ENCODE peak calls at places on chromosomes 6 and 20, in nine cellular contexts. I, Z, J, E, A, P, Q, F and R are unnamed samples.
A peak's percentile ranks its signal among the peaks of the same experiment; 100 is the strongest.

GRCh38 chr20:39533858-39534257 is 571.7 kb downstream of the DHX35 start:
- DNase-seq in P (no peak), Q (no peak), Z (no peak), I (no peak), J (no peak), E (no peak), F (no peak), A (no peak), R (no peak)

GRCh38 chr6:81606965-81607381 is 145.5 kb downstream of the TENT5A start:
- DNase-seq in I (no peak), E (peak; percentile 12), Z (no peak), A (no peak), F (peak; percentile 89), Q (no peak), P (no peak), J (no peak), R (no peak)

GRCh38 chr6:90364846-90365401 is 68.3 kb upstream of the BACH2 start:
- DNase-seq in P (no peak), J (no peak), F (no peak), Z (no peak), I (no peak), Q (no peak), A (no peak), E (no peak), R (no peak)

GRCh38 chr6:16758163-16758975 is 2.9 kb downstream of the ATXN1 start:
- DNase-seq in F (no peak), Q (no peak), I (no peak), P (no peak), J (no peak), E (peak; percentile 57), A (no peak), Z (peak; percentile 40), R (no peak)

GRCh38 chr20:59774204-59774641 is 159.2 kb downstream of the SYCP2 start:
- DNase-seq in E (no peak), I (no peak), F (no peak), Z (no peak), J (no peak), P (no peak), A (no peak), Q (no peak), R (no peak)

GRCh38 chr6:117534974-117535373 is 52.5 kb downstream of the DCBLD1 start:
- DNase-seq in E (no peak), P (no peak), A (no peak), I (no peak), J (no peak), Z (no peak), F (no peak), Q (no peak), R (no peak)

GRCh38 chr20:58650181-58650775 is 805 bp upstream of the STX16 start:
- DNase-seq in A (peak; percentile 78), F (peak; percentile 43), I (no peak), Q (no peak), J (no peak), E (peak; percentile 46), P (no peak), Z (peak; percentile 23), R (no peak)

GRCh38 chr6:14882394-14883073 is 363.3 kb upstream of the JARID2 start:
- DNase-seq in J (peak; percentile 86), E (no peak), F (no peak), A (no peak), Z (no peak), I (no peak), Q (no peak), P (no peak), R (no peak)

GRCh38 chr6:151675746-151676459 is 131.6 kb upstream of the ESR1 start:
- DNase-seq in A (peak; percentile 64), I (no peak), F (peak; percentile 29), E (peak; percentile 46), Z (peak; percentile 63), Q (peak; percentile 64), J (no peak), P (peak; percentile 56), R (peak; percentile 40)

GRCh38 chr20:62374431-62375152 is 7.5 kb upstream of the LAMA5 start:
- DNase-seq in Q (no peak), Z (peak; percentile 33), E (no peak), P (no peak), J (peak; percentile 66), F (no peak), I (no peak), A (peak; percentile 57), R (no peak)

GRCh38 chr20:1324598-1325172 is 4.3 kb downstream of the SDCBP2 start:
- DNase-seq in A (no peak), E (peak; percentile 63), Q (no peak), F (peak; percentile 92), J (peak; percentile 64), Z (no peak), I (no peak), P (peak; percentile 42), R (peak; percentile 78)

GRCh38 chr20:21102691-21103311 is 3.4 kb downstream of the LINC00237 start:
- DNase-seq in J (peak; percentile 14), Q (no peak), P (no peak), F (no peak), Z (peak; percentile 72), A (peak; percentile 64), E (peak; percentile 45), I (no peak), R (no peak)

GRCh38 chr6:41371992-41372525 is 36.7 kb downstream of the NCR2 start:
- DNase-seq in P (no peak), Q (no peak), J (peak; percentile 9), I (no peak), A (peak; percentile 43), F (no peak), E (peak; percentile 46), Z (peak; percentile 49), R (peak; percentile 35)

GRCh38 chr6:161327360-161327953 is 53.6 kb upstream of the AGPAT4 start:
- DNase-seq in A (no peak), J (no peak), Z (no peak), E (no peak), Q (no peak), I (no peak), F (peak; percentile 55), P (peak; percentile 23), R (peak; percentile 28)

GRCh38 chr6:43924222-43924702 is 154.3 kb downstream of the VEGFA start:
- DNase-seq in P (no peak), A (peak; percentile 47), E (peak; percentile 68), Z (no peak), F (peak; percentile 28), Q (no peak), I (no peak), J (peak; percentile 90), R (no peak)

GRCh38 chr20:10007158-10007557 is 27.6 kb upstream of the ANKEF1 start:
- DNase-seq in Q (no peak), F (no peak), A (no peak), I (no peak), E (no peak), P (no peak), J (no peak), Z (no peak), R (no peak)

GRCh38 chr20:11057624-11058023 is 383.8 kb upstream of the JAG1 start:
- DNase-seq in P (peak; percentile 6), A (no peak), Z (no peak), I (no peak), F (no peak), Q (no peak), E (no peak), J (no peak), R (no peak)

GRCh38 chr6:152874846-152875568 is 107.8 kb downstream of the FBXO5 start:
- DNase-seq in P (no peak), F (no peak), Z (no peak), A (no peak), I (no peak), Q (no peak), J (no peak), E (no peak), R (no peak)

GRCh38 chr6:119390276-119390793 is 40.8 kb upstream of the MAN1A1 start:
- DNase-seq in P (no peak), Z (peak; percentile 10), J (peak; percentile 13), F (no peak), E (peak; percentile 28), A (no peak), Q (no peak), I (no peak), R (no peak)

GRCh38 chr20:1801551-1801950 is 93.7 kb upstream of the SIRPA start:
- DNase-seq in A (no peak), P (no peak), I (no peak), Z (no peak), E (no peak), J (peak; percentile 62), Q (no peak), F (no peak), R (no peak)

GRCh38 chr6:8157839-8158238 is 55.5 kb upstream of the EEF1E1 start:
- DNase-seq in F (no peak), Q (peak; percentile 23), Z (no peak), J (no peak), E (no peak), P (peak; percentile 16), I (no peak), A (no peak), R (no peak)

GRCh38 chr6:110672122-110672521 is 143.1 kb downstream of the CDK19 start:
- DNase-seq in Z (no peak), I (no peak), F (no peak), E (no peak), A (no peak), Q (no peak), P (no peak), J (no peak), R (no peak)

GRCh38 chr6:82045965-82046756 is 201.4 kb downstream of the IBTK start:
- DNase-seq in P (no peak), I (no peak), E (peak; percentile 45), Z (no peak), J (peak; percentile 62), Q (no peak), A (no peak), F (peak; percentile 89), R (peak; percentile 13)

GRCh38 chr20:4821590-4821989 is 99.9 kb downstream of the PRND start:
- DNase-seq in J (no peak), A (no peak), Q (no peak), F (no peak), Z (no peak), P (no peak), I (no peak), E (no peak), R (no peak)